ENCODE peak calls at places on chromosomes 2 and 18, in six cellular contexts. One of them, this sample, is unnamed.

GRCh38 chr2:183505911-183506310 is 381.7 kb downstream of the NUP35 start:
- DNase-seq in HepG2: no peak
- DNase-seq in HL-60: no peak
- DNase-seq in K562: no peak
- DNase-seq in GM12878: no peak
- DNase-seq in SK-N-SH: no peak
- DNase-seq in this sample: no peak

GRCh38 chr2:190599546-190600220 is 49.2 kb upstream of the NAB1 start:
- DNase-seq in HepG2: no peak
- DNase-seq in HL-60: no peak
- DNase-seq in K562: no peak
- DNase-seq in GM12878: no peak
- DNase-seq in SK-N-SH: no peak
- DNase-seq in this sample: no peak

GRCh38 chr18:22001912-22002487 is 167.4 kb upstream of the GATA6 start:
- DNase-seq in HepG2: peak
- DNase-seq in HL-60: no peak
- DNase-seq in K562: no peak
- DNase-seq in GM12878: no peak
- DNase-seq in SK-N-SH: no peak
- DNase-seq in this sample: no peak

GRCh38 chr2:65057391-65058052 is 1.3 kb downstream of the CEP68 start:
- DNase-seq in HepG2: peak
- DNase-seq in HL-60: no peak
- DNase-seq in K562: peak
- DNase-seq in GM12878: peak
- DNase-seq in SK-N-SH: no peak
- DNase-seq in this sample: no peak

GRCh38 chr2:164910091-164910899 is 45.0 kb downstream of the SLC38A11 start:
- DNase-seq in HepG2: peak
- DNase-seq in HL-60: no peak
- DNase-seq in K562: peak
- DNase-seq in GM12878: no peak
- DNase-seq in SK-N-SH: no peak
- DNase-seq in this sample: no peak

GRCh38 chr18:54608008-54608642 is 17.1 kb downstream of the DYNAP start:
- DNase-seq in HepG2: no peak
- DNase-seq in HL-60: no peak
- DNase-seq in K562: no peak
- DNase-seq in GM12878: no peak
- DNase-seq in SK-N-SH: no peak
- DNase-seq in this sample: no peak

GRCh38 chr18:49560277-49561126 is 1.4 kb upstream of the LIPG start:
- DNase-seq in HepG2: no peak
- DNase-seq in HL-60: no peak
- DNase-seq in K562: no peak
- DNase-seq in GM12878: no peak
- DNase-seq in SK-N-SH: peak
- DNase-seq in this sample: no peak

GRCh38 chr2:63827749-63828148 is 13.9 kb upstream of the UGP2 start:
- DNase-seq in HepG2: peak
- DNase-seq in HL-60: no peak
- DNase-seq in K562: peak
- DNase-seq in GM12878: no peak
- DNase-seq in SK-N-SH: no peak
- DNase-seq in this sample: no peak

GRCh38 chr2:46435796-46436360 is 43.5 kb upstream of the TMEM247 start:
- DNase-seq in HepG2: no peak
- DNase-seq in HL-60: no peak
- DNase-seq in K562: peak
- DNase-seq in GM12878: no peak
- DNase-seq in SK-N-SH: no peak
- DNase-seq in this sample: no peak

GRCh38 chr2:29518010-29518409 is 402.8 kb downstream of the CLIP4 start:
- DNase-seq in HepG2: no peak
- DNase-seq in HL-60: no peak
- DNase-seq in K562: no peak
- DNase-seq in GM12878: no peak
- DNase-seq in SK-N-SH: peak
- DNase-seq in this sample: no peak

GRCh38 chr2:126662623-126663022 is 6.7 kb downstream of the GYPC start:
- DNase-seq in HepG2: no peak
- DNase-seq in HL-60: no peak
- DNase-seq in K562: no peak
- DNase-seq in GM12878: no peak
- DNase-seq in SK-N-SH: no peak
- DNase-seq in this sample: no peak

GRCh38 chr18:60259052-60259681 is 113.4 kb downstream of the MC4R start:
- DNase-seq in HepG2: no peak
- DNase-seq in HL-60: no peak
- DNase-seq in K562: no peak
- DNase-seq in GM12878: no peak
- DNase-seq in SK-N-SH: no peak
- DNase-seq in this sample: no peak

GRCh38 chr2:202671317-202672035 is 36.7 kb downstream of the FAM117B start:
- DNase-seq in HepG2: no peak
- DNase-seq in HL-60: no peak
- DNase-seq in K562: no peak
- DNase-seq in GM12878: no peak
- DNase-seq in SK-N-SH: no peak
- DNase-seq in this sample: no peak

GRCh38 chr2:124024491-124025348 is at the start of gene CNTNAP5:
- DNase-seq in HepG2: no peak
- DNase-seq in HL-60: no peak
- DNase-seq in K562: peak
- DNase-seq in GM12878: no peak
- DNase-seq in SK-N-SH: peak
- DNase-seq in this sample: peak

GRCh38 chr2:153871231-153872221 is at the start of gene GALNT13:
- DNase-seq in HepG2: peak
- DNase-seq in HL-60: no peak
- DNase-seq in K562: no peak
- DNase-seq in GM12878: no peak
- DNase-seq in SK-N-SH: peak
- DNase-seq in this sample: peak

GRCh38 chr2:23673830-23674679 is 252.9 kb downstream of the ATAD2B start:
- DNase-seq in HepG2: peak
- DNase-seq in HL-60: no peak
- DNase-seq in K562: peak
- DNase-seq in GM12878: no peak
- DNase-seq in SK-N-SH: no peak
- DNase-seq in this sample: no peak

GRCh38 chr2:156687715-156688114 is 251.5 kb downstream of the GPD2 start:
- DNase-seq in HepG2: no peak
- DNase-seq in HL-60: peak
- DNase-seq in K562: no peak
- DNase-seq in GM12878: no peak
- DNase-seq in SK-N-SH: no peak
- DNase-seq in this sample: no peak

GRCh38 chr2:130728549-130729310 is at the start of gene GPR148:
- DNase-seq in HepG2: no peak
- DNase-seq in HL-60: no peak
- DNase-seq in K562: no peak
- DNase-seq in GM12878: no peak
- DNase-seq in SK-N-SH: no peak
- DNase-seq in this sample: no peak

GRCh38 chr2:55771612-55772011 is 78.0 kb upstream of the PNPT1 start:
- DNase-seq in HepG2: peak
- DNase-seq in HL-60: no peak
- DNase-seq in K562: peak
- DNase-seq in GM12878: no peak
- DNase-seq in SK-N-SH: peak
- DNase-seq in this sample: no peak

GRCh38 chr2:38981061-38981669 is 91.5 kb downstream of the ARHGEF33 start:
- DNase-seq in HepG2: peak
- DNase-seq in HL-60: no peak
- DNase-seq in K562: no peak
- DNase-seq in GM12878: no peak
- DNase-seq in SK-N-SH: no peak
- DNase-seq in this sample: no peak

GRCh38 chr18:79625195-79625923 is 54.2 kb upstream of the CTDP1 start:
- DNase-seq in HepG2: no peak
- DNase-seq in HL-60: peak
- DNase-seq in K562: no peak
- DNase-seq in GM12878: peak
- DNase-seq in SK-N-SH: no peak
- DNase-seq in this sample: no peak

GRCh38 chr2:238107525-238108422 is 7.6 kb downstream of the ESPNL start:
- DNase-seq in HepG2: peak
- DNase-seq in HL-60: no peak
- DNase-seq in K562: peak
- DNase-seq in GM12878: peak
- DNase-seq in SK-N-SH: peak
- DNase-seq in this sample: peak

GRCh38 chr2:195356920-195357440 is 300.0 kb upstream of the SLC39A10 start:
- DNase-seq in HepG2: no peak
- DNase-seq in HL-60: no peak
- DNase-seq in K562: no peak
- DNase-seq in GM12878: no peak
- DNase-seq in SK-N-SH: no peak
- DNase-seq in this sample: no peak

GRCh38 chr2:195360242-195360641 is 296.8 kb upstream of the SLC39A10 start:
- DNase-seq in HepG2: no peak
- DNase-seq in HL-60: no peak
- DNase-seq in K562: no peak
- DNase-seq in GM12878: no peak
- DNase-seq in SK-N-SH: no peak
- DNase-seq in this sample: no peak

GRCh38 chr2:195359043-195359735 is 297.8 kb upstream of the SLC39A10 start:
- DNase-seq in HepG2: no peak
- DNase-seq in HL-60: no peak
- DNase-seq in K562: no peak
- DNase-seq in GM12878: no peak
- DNase-seq in SK-N-SH: no peak
- DNase-seq in this sample: no peak

GRCh38 chr2:195352581-195352980 is 304.4 kb upstream of the SLC39A10 start:
- DNase-seq in HepG2: no peak
- DNase-seq in HL-60: peak
- DNase-seq in K562: peak
- DNase-seq in GM12878: no peak
- DNase-seq in SK-N-SH: no peak
- DNase-seq in this sample: no peak

DNA sequence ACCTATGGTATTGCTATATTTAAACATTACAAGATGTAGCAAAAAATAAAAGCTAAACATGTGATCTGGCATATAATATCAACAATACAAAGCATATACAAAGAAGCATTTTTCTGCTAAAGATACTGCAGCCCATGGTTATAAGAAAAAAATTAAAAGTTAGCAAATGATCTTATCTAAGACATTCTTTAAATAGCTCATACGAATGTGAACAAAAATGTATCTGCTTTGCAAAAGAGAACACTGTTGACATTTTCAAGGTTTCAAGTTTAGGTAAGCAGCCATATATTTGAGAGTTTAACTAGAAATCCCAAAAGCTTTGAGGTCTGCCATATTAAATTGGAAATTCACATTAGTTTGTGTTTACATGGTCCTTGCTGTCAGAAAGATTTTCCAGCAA is 301.0 kb upstream of the SLC39A10 start:
- DNase-seq in HepG2: no peak
- DNase-seq in HL-60: no peak
- DNase-seq in K562: no peak
- DNase-seq in GM12878: no peak
- DNase-seq in SK-N-SH: no peak
- DNase-seq in this sample: no peak
- TF ChIP-seq GABPA in HepG2: no peak
- TF ChIP-seq GABPA in HL-60: no peak
- TF ChIP-seq GABPA in K562: no peak
- TF ChIP-seq GABPA in GM12878: no peak
- TF ChIP-seq GABPA in SK-N-SH: no peak
- TF ChIP-seq GABPA in this sample: no peak

GRCh38 chr2:12348216-12348615 is 368.5 kb upstream of the TRIB2 start:
- DNase-seq in HepG2: no peak
- DNase-seq in HL-60: no peak
- DNase-seq in K562: no peak
- DNase-seq in GM12878: no peak
- DNase-seq in SK-N-SH: no peak
- DNase-seq in this sample: no peak

GRCh38 chr2:12350821-12351220 is 365.9 kb upstream of the TRIB2 start:
- DNase-seq in HepG2: no peak
- DNase-seq in HL-60: no peak
- DNase-seq in K562: no peak
- DNase-seq in GM12878: no peak
- DNase-seq in SK-N-SH: no peak
- DNase-seq in this sample: no peak

GRCh38 chr2:12347049-12347448 is 369.7 kb upstream of the TRIB2 start:
- DNase-seq in HepG2: no peak
- DNase-seq in HL-60: no peak
- DNase-seq in K562: no peak
- DNase-seq in GM12878: no peak
- DNase-seq in SK-N-SH: no peak
- DNase-seq in this sample: no peak

DNA sequence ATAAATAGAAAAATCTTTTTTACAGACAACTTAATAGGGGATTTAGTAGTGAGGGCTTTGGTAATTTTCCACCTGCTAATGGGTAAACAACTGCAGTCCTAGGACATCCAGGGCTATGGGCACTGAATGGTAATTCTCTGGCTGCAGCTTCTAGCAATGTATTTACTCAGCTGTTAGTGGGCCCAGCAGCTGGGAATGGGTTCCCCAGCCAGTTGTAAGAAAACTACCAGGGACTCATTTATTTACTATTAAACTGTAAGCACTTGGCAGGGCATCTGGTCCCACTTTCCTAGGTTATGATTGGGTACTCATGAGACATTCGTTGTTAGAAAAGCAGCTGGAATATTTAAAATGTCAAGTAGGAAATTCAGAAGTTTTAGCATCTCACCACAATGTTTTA is 363.8 kb upstream of the TRIB2 start:
- DNase-seq in HepG2: no peak
- DNase-seq in HL-60: no peak
- DNase-seq in K562: no peak
- DNase-seq in GM12878: no peak
- DNase-seq in SK-N-SH: no peak
- DNase-seq in this sample: no peak
- TF ChIP-seq GABPA in HepG2: no peak
- TF ChIP-seq GABPA in HL-60: no peak
- TF ChIP-seq GABPA in K562: no peak
- TF ChIP-seq GABPA in GM12878: no peak
- TF ChIP-seq GABPA in SK-N-SH: no peak
- TF ChIP-seq GABPA in this sample: no peak

GRCh38 chr18:2513616-2514015 is 57.7 kb downstream of the METTL4 start:
- DNase-seq in HepG2: no peak
- DNase-seq in HL-60: no peak
- DNase-seq in K562: no peak
- DNase-seq in GM12878: no peak
- DNase-seq in SK-N-SH: no peak
- DNase-seq in this sample: no peak
- TF ChIP-seq GABPA in HepG2: no peak
- TF ChIP-seq GABPA in HL-60: no peak
- TF ChIP-seq GABPA in K562: no peak
- TF ChIP-seq GABPA in GM12878: no peak
- TF ChIP-seq GABPA in SK-N-SH: no peak
- TF ChIP-seq GABPA in this sample: no peak

DNA sequence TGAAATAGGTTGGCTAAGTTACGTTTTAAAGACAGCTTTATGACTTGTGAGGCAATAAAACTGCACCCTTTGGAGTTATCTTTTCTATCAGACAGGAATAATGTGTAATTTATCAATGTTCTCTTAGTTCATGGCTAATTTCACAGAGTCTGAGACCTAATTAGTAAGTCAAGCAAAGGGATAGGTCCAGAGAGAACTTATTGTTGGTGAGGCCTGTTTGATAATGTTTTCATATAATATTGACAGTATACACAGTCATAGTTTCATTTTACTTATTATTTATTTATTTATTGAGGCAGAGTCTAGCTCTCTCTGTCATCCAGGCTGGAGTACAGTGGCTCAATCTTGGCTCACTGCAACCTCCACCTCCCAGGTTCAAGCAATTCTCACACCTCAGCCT is 1.9 kb upstream of the IL36RN start:
- DNase-seq in HepG2: no peak
- DNase-seq in HL-60: no peak
- DNase-seq in K562: no peak
- DNase-seq in GM12878: no peak
- DNase-seq in SK-N-SH: no peak
- DNase-seq in this sample: no peak
- TF ChIP-seq GABPA in HepG2: no peak
- TF ChIP-seq GABPA in HL-60: no peak
- TF ChIP-seq GABPA in K562: no peak
- TF ChIP-seq GABPA in GM12878: no peak
- TF ChIP-seq GABPA in SK-N-SH: no peak
- TF ChIP-seq GABPA in this sample: no peak

This sample was measured in H1.